ENCODE peak calls at places on chromosome 17, in seven cellular contexts. F is stomach, W is mammary epithelial cell, M is A549, B is foreskin fibroblast, Q is GM12864, T is kidney. R is an unnamed sample.

GRCh38 chr17:72411124-72411563 is 290.3 kb downstream of the SOX9 start:
- DNase-seq in F (no peak), M (no peak), Q (no peak), B (no peak), T (no peak), W (peak), R (no peak)

GRCh38 chr17:34168989-34169388 is 86.1 kb upstream of the CCL2 start:
- DNase-seq in F (no peak), T (no peak), M (no peak), B (no peak), Q (no peak), W (no peak), R (no peak)

GRCh38 chr17:39963826-39964225 is 1.0 kb downstream of the GSDMA start:
- DNase-seq in T (no peak), B (no peak), M (no peak), W (peak), Q (no peak), F (no peak), R (no peak)

GRCh38 chr17:2776589-2777241 is 19.5 kb upstream of the RAP1GAP2 start:
- DNase-seq in B (no peak), F (no peak), T (no peak), M (peak), Q (no peak), W (no peak), R (peak)

GRCh38 chr17:69560987-69561441 is 146.5 kb downstream of the MAP2K6 start:
- DNase-seq in W (no peak), M (no peak), Q (no peak), T (no peak), F (no peak), B (peak), R (no peak)

GRCh38 chr17:40540448-40540847 is 24.8 kb downstream of the CCR7 start:
- DNase-seq in Q (no peak), B (no peak), W (no peak), T (peak), F (no peak), M (no peak), R (no peak)

GRCh38 chr17:58364270-58364942 is 12.4 kb upstream of the SUPT4H1 start:
- DNase-seq in Q (no peak), F (peak), W (peak), B (no peak), T (no peak), M (no peak), R (no peak)

GRCh38 chr17:1298616-1299015 is 19.2 kb downstream of the TRARG1 start:
- DNase-seq in T (no peak), M (no peak), F (no peak), Q (no peak), B (no peak), W (no peak), R (no peak)

GRCh38 chr17:17685775-17686291 is 4.6 kb downstream of the RAI1 start:
- DNase-seq in B (peak), W (peak), Q (no peak), T (no peak), M (peak), F (peak), R (no peak)

GRCh38 chr17:12522743-12523181 is 142.9 kb upstream of the MYOCD start:
- DNase-seq in W (no peak), T (peak), B (peak), M (peak), Q (no peak), F (peak), R (peak)

GRCh38 chr17:66952031-66952524 is 12.4 kb upstream of the CACNG4 start:
- DNase-seq in F (peak), Q (no peak), B (peak), M (peak), T (peak), W (peak), R (no peak)

GRCh38 chr17:72972263-72972951 is 120.1 kb downstream of the SLC39A11 start:
- DNase-seq in Q (no peak), B (no peak), M (no peak), F (no peak), T (no peak), W (no peak), R (no peak)

GRCh38 chr17:29710891-29711418 is 88.2 kb upstream of the CORO6 start:
- DNase-seq in B (peak), M (no peak), W (peak), F (no peak), Q (no peak), T (no peak), R (no peak)

GRCh38 chr17:11899494-11899893 is 97.8 kb downstream of the ZNF18 start:
- DNase-seq in W (no peak), T (no peak), M (no peak), B (no peak), F (no peak), Q (no peak), R (no peak)

GRCh38 chr17:59859444-59860025 is 33.2 kb downstream of the TUBD1 start:
- DNase-seq in F (no peak), Q (no peak), B (no peak), W (no peak), T (no peak), M (no peak), R (no peak)

GRCh38 chr17:3472137-3472536 is 518 bp upstream of the SPATA22 start:
- DNase-seq in W (no peak), B (no peak), M (no peak), Q (no peak), F (no peak), T (peak), R (no peak)

GRCh38 chr17:6161456-6161855 is 91.3 kb downstream of the WSCD1 start:
- DNase-seq in F (no peak), Q (no peak), M (no peak), T (no peak), B (no peak), W (peak), R (no peak)

GRCh38 chr17:4759776-4760236 is 11.9 kb upstream of the TM4SF5 start:
- DNase-seq in Q (no peak), T (peak), M (no peak), B (no peak), W (no peak), F (no peak), R (no peak)

GRCh38 chr17:12745481-12745880 is 43.8 kb upstream of the ARHGAP44 start:
- DNase-seq in M (no peak), W (no peak), T (no peak), B (no peak), Q (no peak), F (no peak), R (no peak)

GRCh38 chr17:60749050-60749449 is 71.4 kb downstream of the BCAS3 start:
- DNase-seq in B (no peak), W (no peak), F (no peak), M (no peak), Q (no peak), T (no peak), R (no peak)

GRCh38 chr17:16486373-16487250 is 5.4 kb downstream of the LRRC75A start:
- DNase-seq in W (peak), B (peak), F (peak), Q (no peak), M (no peak), T (peak), R (no peak)

GRCh38 chr17:35846055-35846809 is 22.5 kb downstream of the HEATR9 start:
- DNase-seq in B (no peak), Q (no peak), W (no peak), F (no peak), T (no peak), M (no peak), R (no peak)

GRCh38 chr17:39244016-39244599 is 18.4 kb upstream of the STAC2 start:
- DNase-seq in B (no peak), F (no peak), T (no peak), W (no peak), Q (no peak), M (no peak), R (no peak)

GRCh38 chr17:29648005-29648404 is 25.3 kb upstream of the CORO6 start:
- DNase-seq in T (no peak), W (no peak), F (no peak), M (no peak), Q (no peak), B (no peak), R (no peak)

GRCh38 chr17:2083613-2084128 is 28.8 kb downstream of the HIC1 start:
- DNase-seq in T (no peak), Q (peak), M (no peak), W (no peak), F (no peak), B (no peak), R (no peak)

GRCh38 chr17:41547921-41548843 is 20.1 kb upstream of the KRT19 start:
- DNase-seq in T (peak), B (peak), Q (no peak), M (peak), W (peak), F (peak), R (no peak)

GRCh38 chr17:41549596-41550039 is 21.5 kb upstream of the KRT19 start:
- DNase-seq in W (no peak), M (no peak), F (no peak), B (no peak), Q (no peak), T (no peak), R (no peak)

GRCh38 chr17:41547378-41547841 is 19.3 kb upstream of the KRT19 start:
- DNase-seq in W (no peak), M (peak), Q (no peak), F (no peak), T (no peak), B (no peak), R (no peak)

GRCh38 chr17:41546819-41547218 is 18.7 kb upstream of the KRT19 start:
- DNase-seq in F (no peak), M (no peak), T (no peak), Q (no peak), W (no peak), B (no peak), R (no peak)

GRCh38 chr17:41548844-41549595 is 20.9 kb upstream of the KRT19 start:
- DNase-seq in M (peak), B (peak), W (peak), F (peak), Q (peak), T (peak), R (peak)
- TF ChIP-seq CTCF in M (peak), B (peak), W (peak), F (peak), Q (peak), T (peak), R (peak)

GRCh38 chr17:8176197-8176940 is at the start of gene TMEM107:
- DNase-seq in W (peak), Q (no peak), T (peak), B (peak), M (peak), F (peak), R (peak)
- TF ChIP-seq CTCF in W (no peak), Q (peak), T (no peak), B (no peak), M (no peak), F (no peak), R (no peak)

GRCh38 chr17:44777394-44778348 is 18.9 kb downstream of the ADAM11 start:
- DNase-seq in M (no peak), T (peak), Q (no peak), W (no peak), B (no peak), F (no peak), R (no peak)
- TF ChIP-seq CTCF in M (no peak), T (no peak), Q (no peak), W (no peak), B (no peak), F (no peak), R (no peak)

GRCh38 chr17:32349854-32350661 is at the start of gene ZNF207:
- DNase-seq in M (peak), Q (peak), F (peak), W (peak), B (peak), T (peak), R (peak)
- TF ChIP-seq CTCF in M (no peak), Q (no peak), F (no peak), W (no peak), B (no peak), T (no peak), R (no peak)

GRCh38 chr17:32756696-32757095 is 120.2 kb downstream of the MYO1D start:
- DNase-seq in Q (no peak), T (no peak), B (no peak), W (no peak), F (no peak), M (no peak), R (no peak)

GRCh38 chr17:32759476-32759875 is 117.4 kb downstream of the MYO1D start:
- DNase-seq in B (no peak), M (no peak), Q (no peak), F (no peak), T (no peak), W (no peak), R (no peak)

GRCh38 chr17:32752934-32753333 is 124.0 kb downstream of the MYO1D start:
- DNase-seq in Q (no peak), T (no peak), M (no peak), W (no peak), B (no peak), F (no peak), R (no peak)

GRCh38 chr17:32757963-32758362 is 119.0 kb downstream of the MYO1D start:
- DNase-seq in Q (no peak), W (peak), M (no peak), T (no peak), F (no peak), B (no peak), R (no peak)

GRCh38 chr17:32755045-32755805 is 121.7 kb downstream of the MYO1D start:
- DNase-seq in M (peak), B (peak), W (peak), Q (peak), T (no peak), F (no peak), R (no peak)
- TF ChIP-seq CTCF in M (peak), B (peak), W (peak), Q (peak), T (peak), F (no peak), R (peak)

DNA sequence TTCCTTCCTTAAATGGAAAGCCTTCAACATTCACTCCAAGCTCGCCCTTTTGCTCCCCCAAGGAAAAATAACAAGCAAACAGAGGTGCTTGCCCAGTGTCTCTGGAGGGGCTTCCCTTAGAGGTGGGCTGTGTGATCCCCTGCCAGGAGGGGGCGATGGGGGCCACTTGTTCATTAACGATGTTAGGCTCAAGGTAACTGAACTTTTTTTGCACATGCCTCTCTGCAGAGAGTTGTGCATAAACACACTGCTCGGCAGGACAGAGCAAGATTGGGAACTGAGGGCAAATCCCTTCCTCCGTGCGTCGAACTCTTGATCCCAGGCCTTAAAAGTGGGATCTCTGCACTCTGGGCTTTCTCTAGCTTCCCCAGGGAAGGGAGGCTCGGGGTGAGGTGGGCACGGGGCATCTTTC is 15.5 kb upstream of the NAGLU start:
- DNase-seq in Q (no peak), T (peak), F (no peak), W (no peak), M (no peak), B (no peak), R (no peak)
- TF ChIP-seq CTCF in Q (peak), T (no peak), F (no peak), W (no peak), M (peak), B (peak), R (no peak)

GRCh38 chr17:37188157-37188556 is 187.6 kb upstream of the C17orf78 start:
- DNase-seq in Q (no peak), T (no peak), F (no peak), B (no peak), W (no peak), M (no peak), R (no peak)

GRCh38 chr17:37187262-37187661 is 188.5 kb upstream of the C17orf78 start:
- DNase-seq in M (no peak), B (no peak), Q (no peak), T (no peak), W (no peak), F (no peak), R (no peak)

GRCh38 chr17:37194208-37194607 is 181.6 kb upstream of the C17orf78 start:
- DNase-seq in T (no peak), W (no peak), M (no peak), B (no peak), F (no peak), Q (no peak), R (no peak)

GRCh38 chr17:37191219-37191618 is 184.6 kb upstream of the C17orf78 start:
- DNase-seq in B (peak), W (peak), T (no peak), Q (no peak), M (no peak), F (no peak), R (no peak)

GRCh38 chr17:37190493-37190892 is 185.3 kb upstream of the C17orf78 start:
- DNase-seq in B (no peak), M (peak), F (no peak), Q (no peak), W (no peak), T (no peak), R (no peak)
- TF ChIP-seq CTCF in B (no peak), M (no peak), F (no peak), Q (peak), W (peak), T (no peak), R (peak)

GRCh38 chr17:49216482-49216881 is 6.0 kb downstream of the ABI3 start:
- DNase-seq in B (no peak), T (no peak), Q (no peak), W (no peak), M (no peak), F (no peak), R (no peak)

GRCh38 chr17:49217651-49218413 is 7.3 kb downstream of the ABI3 start:
- DNase-seq in T (peak), B (no peak), Q (peak), W (no peak), F (peak), M (no peak), R (no peak)

GRCh38 chr17:49219987-49220386 is 9.5 kb downstream of the ABI3 start:
- DNase-seq in M (no peak), W (no peak), T (peak), B (no peak), Q (no peak), F (no peak), R (no peak)

GRCh38 chr17:49216953-49217650 is 6.6 kb downstream of the ABI3 start:
- DNase-seq in T (peak), M (no peak), B (no peak), W (no peak), Q (no peak), F (peak), R (no peak)

DNA sequence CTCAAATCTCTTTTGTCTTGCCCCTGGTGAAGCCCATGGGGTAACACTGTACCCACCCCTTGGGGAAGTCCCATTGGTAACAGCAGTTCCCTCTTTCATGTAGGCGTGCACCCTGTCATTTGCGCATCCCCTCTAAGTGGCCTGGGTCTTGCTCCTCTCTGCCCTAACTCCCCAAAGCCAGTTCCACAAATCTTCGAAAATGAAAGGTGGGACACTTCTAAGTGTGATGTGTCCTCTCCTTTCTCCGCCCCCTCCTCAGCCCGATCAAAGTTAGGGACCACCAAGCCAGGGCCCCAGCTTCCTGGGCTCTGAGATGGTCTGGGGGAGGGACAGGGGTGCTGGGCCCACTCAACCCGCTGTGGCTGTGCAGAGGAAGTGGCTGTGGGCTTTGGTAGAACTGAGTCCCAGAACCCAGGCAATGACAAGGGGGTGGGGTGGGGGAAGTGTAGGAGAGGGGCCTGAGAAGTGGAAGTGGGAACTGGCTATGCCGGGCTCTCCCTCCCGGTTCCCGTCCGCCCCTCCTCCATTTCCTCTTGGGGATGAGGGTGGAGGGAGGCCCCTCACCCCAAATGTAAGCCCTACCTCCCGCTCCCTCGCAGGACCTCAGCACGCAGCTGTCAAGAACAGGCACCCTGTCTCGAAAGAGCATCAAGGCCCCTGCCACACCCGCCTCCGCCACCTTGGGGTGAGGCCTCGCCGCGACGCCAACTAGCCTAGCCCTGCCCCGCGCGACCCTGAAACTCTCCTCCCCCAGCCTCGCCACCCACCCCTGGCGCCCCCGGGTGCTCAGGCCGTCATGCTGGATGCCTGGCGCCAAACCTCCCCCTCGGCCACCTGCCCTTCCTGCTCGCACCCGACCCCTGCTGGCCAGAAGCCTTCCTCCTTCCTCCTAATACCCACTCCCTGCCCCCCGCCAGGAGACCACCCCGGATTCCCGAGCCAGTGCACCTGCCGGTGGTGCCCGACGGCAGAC is 8.7 kb downstream of the ABI3 start:
- DNase-seq in M (no peak), W (no peak), T (peak), Q (peak), B (no peak), F (peak), R (no peak)
- TF ChIP-seq CTCF in M (peak), W (no peak), T (no peak), Q (peak), B (no peak), F (no peak), R (no peak)